ENCODE peak calls at places on chromosome 19, in four cellular contexts. S, Q, O and C are unnamed samples. For H3K27me3, the result is how much of the 10 kb centered on the place peaks cover.

GRCh38 chr19:55552206-55552605 is 6.9 kb upstream of the SBK3 start:
- DNase-seq in S (no peak), Q (no peak), O (no peak), C (no peak)

GRCh38 chr19:996051-996838 is 4.0 kb upstream of the GRIN3B start:
- DNase-seq in O (no peak), S (peak), Q (peak), C (peak)

GRCh38 chr19:16938211-16938610 is 49.4 kb downstream of the F2RL3 start:
- DNase-seq in Q (no peak), O (no peak), S (no peak), C (no peak)

GRCh38 chr19:57905258-57905657 is 11.1 kb downstream of the ZNF417 start:
- DNase-seq in S (no peak), O (no peak), Q (no peak), C (no peak)

GRCh38 chr19:38670921-38671398 is 23.5 kb downstream of the ACTN4 start:
- DNase-seq in Q (no peak), O (no peak), S (no peak), C (no peak)

GRCh38 chr19:15641901-15642491 is 1.3 kb downstream of the CYP4F3 start:
- DNase-seq in O (no peak), S (no peak), Q (no peak), C (no peak)

GRCh38 chr19:38547446-38547845 is 70.3 kb downstream of the MAP4K1 start:
- DNase-seq in O (no peak), S (no peak), Q (no peak), C (no peak)

GRCh38 chr19:19645233-19645870 is 1.9 kb upstream of the GMIP start:
- DNase-seq in O (no peak), S (no peak), Q (no peak), C (no peak)

GRCh38 chr19:33785795-33786194 is 10.9 kb upstream of the KCTD15 start:
- DNase-seq in O (no peak), Q (no peak), S (peak), C (no peak)

GRCh38 chr19:33789344-33789743 is 7.3 kb upstream of the KCTD15 start:
- DNase-seq in O (no peak), Q (no peak), S (no peak), C (no peak)

GRCh38 chr19:33784432-33784831 is 12.2 kb upstream of the KCTD15 start:
- DNase-seq in O (no peak), S (peak), Q (no peak), C (no peak)

DNA sequence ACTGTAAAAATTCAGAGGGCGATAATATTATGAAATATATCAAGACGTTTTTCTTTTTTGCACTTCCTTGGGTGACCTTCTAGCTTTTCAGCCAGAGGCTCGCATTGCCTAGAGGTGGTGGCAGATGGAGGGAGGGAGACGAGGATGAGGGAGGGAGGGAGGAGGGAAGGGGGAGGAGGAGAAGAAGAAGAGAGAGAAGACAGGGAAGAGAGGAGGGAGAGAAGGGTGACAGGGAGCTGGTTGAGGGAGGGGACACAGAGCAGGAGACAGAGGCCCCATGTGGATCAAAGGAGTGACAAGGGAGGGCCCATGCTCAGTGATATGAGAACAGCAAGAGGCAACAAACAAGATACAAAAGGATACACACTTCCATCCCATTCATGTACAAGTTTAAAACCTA is 8.0 kb upstream of the KCTD15 start:
- DNase-seq in S (no peak), O (no peak), Q (no peak), C (no peak)
- H3K27me3 ChIP-seq in S (under half), O (under half), Q (under half), C (under half)

GRCh38 chr19:50647879-50648615 is 1.2 kb upstream of the C19orf81 start:
- DNase-seq in Q (no peak), O (no peak), S (no peak), C (no peak)

GRCh38 chr19:50649433-50650391 is at the start of gene C19orf81:
- DNase-seq in S (peak), O (peak), Q (peak), C (peak)

GRCh38 chr19:50646074-50646807 is 3.0 kb upstream of the C19orf81 start:
- DNase-seq in Q (no peak), O (no peak), S (peak), C (no peak)

GRCh38 chr19:50651174-50651573 is 1.9 kb downstream of the C19orf81 start:
- DNase-seq in Q (no peak), S (no peak), O (no peak), C (no peak)

GRCh38 chr19:50648659-50649058 is 586 bp upstream of the C19orf81 start:
- DNase-seq in O (no peak), Q (no peak), S (no peak), C (no peak)
- H3K56ac ChIP-seq in O (no peak), Q (no peak), S (no peak), C (no peak)

DNA sequence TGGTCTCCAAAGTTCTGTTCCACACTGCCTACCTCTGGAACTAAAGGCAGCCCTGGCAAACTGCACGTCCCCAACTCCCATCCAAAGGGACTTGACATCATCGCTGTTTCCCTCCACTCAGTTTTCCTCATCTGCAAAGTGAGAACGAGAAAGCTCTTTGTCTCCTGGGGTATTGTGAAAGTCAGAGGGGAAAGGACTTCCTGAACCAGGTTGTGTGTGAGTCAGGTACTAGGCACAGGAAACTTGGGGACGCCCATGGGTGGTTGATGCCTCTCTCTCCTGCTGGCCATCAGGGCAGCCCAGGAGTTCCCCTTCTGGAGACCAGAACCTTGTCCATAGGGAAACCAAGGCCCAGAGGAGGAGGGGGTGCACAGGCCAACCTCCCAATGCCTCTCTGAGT is 4.7 kb downstream of the CRLF1 start:
- DNase-seq in O (no peak), Q (no peak), S (no peak), C (no peak)
- H3K27me3 ChIP-seq in O (under half), Q (half or more), S (under half), C (under half)

GRCh38 chr19:35292986-35293732 is 1.2 kb downstream of the MAG start:
- DNase-seq in Q (no peak), O (no peak), S (no peak), C (no peak)

GRCh38 chr19:35294328-35294727 is 2.4 kb downstream of the MAG start:
- DNase-seq in S (no peak), O (no peak), Q (no peak), C (no peak)

GRCh38 chr19:35294859-35295258 is 2.9 kb downstream of the MAG start:
- DNase-seq in Q (no peak), S (no peak), O (no peak), C (no peak)

GRCh38 chr19:35292421-35292820 is 460 bp downstream of the MAG start:
- DNase-seq in S (no peak), O (no peak), Q (no peak), C (no peak)

GRCh38 chr19:35293733-35294309 is 1.9 kb downstream of the MAG start:
- DNase-seq in S (no peak), Q (no peak), O (no peak), C (no peak)
- H3K56ac ChIP-seq in S (no peak), Q (no peak), O (no peak), C (peak)

GRCh38 chr19:56687036-56687435 is 15.5 kb upstream of the ZNF835 start:
- DNase-seq in O (no peak), Q (no peak), S (no peak), C (no peak)

GRCh38 chr19:56690668-56691067 is 19.1 kb upstream of the ZNF835 start:
- DNase-seq in S (no peak), O (no peak), Q (no peak), C (no peak)

GRCh38 chr19:56692496-56692895 is 20.9 kb upstream of the ZNF835 start:
- DNase-seq in O (no peak), S (no peak), Q (no peak), C (peak)

GRCh38 chr19:56689198-56689597 is 17.6 kb upstream of the ZNF835 start:
- DNase-seq in Q (no peak), O (no peak), S (no peak), C (no peak)
- H3K27me3 ChIP-seq in Q (under half), O (under half), S (under half), C (under half)

GRCh38 chr19:30552593-30552992 is 180.4 kb downstream of the ZNF536 start:
- DNase-seq in O (no peak), S (no peak), Q (no peak), C (no peak)

GRCh38 chr19:30556230-30556711 is 184.1 kb downstream of the ZNF536 start:
- DNase-seq in O (peak), S (no peak), Q (no peak), C (peak)

GRCh38 chr19:30555788-30556110 is 183.6 kb downstream of the ZNF536 start:
- DNase-seq in S (no peak), Q (no peak), O (no peak), C (no peak)

GRCh38 chr19:30557212-30557611 is 185.0 kb downstream of the ZNF536 start:
- DNase-seq in O (no peak), Q (no peak), S (no peak), C (no peak)

DNA sequence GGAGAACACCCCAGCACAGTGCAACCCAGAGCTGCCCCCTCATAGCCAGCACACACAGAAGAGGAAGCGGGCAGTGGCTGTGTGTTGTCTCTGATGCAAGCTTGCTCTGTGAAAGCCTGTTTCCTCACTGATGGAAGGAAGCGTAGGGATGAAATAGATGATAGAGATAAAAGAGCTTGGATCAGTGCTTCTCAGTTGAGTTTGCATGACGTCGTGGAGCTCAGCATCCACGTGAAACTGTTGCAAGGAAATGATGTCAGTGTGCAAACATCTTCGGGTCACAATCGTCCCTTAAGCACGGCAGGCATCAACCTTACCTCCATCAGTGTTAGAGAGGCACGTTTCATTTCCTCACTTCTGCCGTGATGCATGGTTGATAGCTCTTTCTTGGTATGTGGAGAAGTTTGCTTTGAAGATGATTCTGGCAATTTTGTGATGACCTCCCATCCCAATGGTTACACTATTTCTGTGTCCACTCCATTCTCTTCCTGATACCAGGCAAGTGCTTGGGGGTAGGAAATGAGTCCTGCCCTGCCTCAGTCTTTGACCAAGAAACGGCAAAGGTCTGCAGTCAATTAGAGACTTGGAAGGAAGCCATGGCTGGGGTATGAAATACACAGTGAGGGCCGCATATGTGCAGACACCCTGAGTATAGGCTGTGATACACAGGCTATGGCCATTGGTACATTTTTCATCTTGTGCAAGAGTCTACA is 183.0 kb downstream of the ZNF536 start:
- DNase-seq in O (no peak), S (no peak), Q (no peak), C (peak)
- H3K56ac ChIP-seq in O (no peak), S (no peak), Q (no peak), C (no peak)

GRCh38 chr19:2235396-2236284 is 489 bp downstream of the PLEKHJ1 start:
- DNase-seq in O (no peak), Q (peak), S (no peak), C (peak)

GRCh38 chr19:2237869-2238153 is 1.2 kb downstream of the SF3A2 start:
- DNase-seq in Q (no peak), S (no peak), O (no peak), C (no peak)

GRCh38 chr19:2236285-2237050 is at the start of the genes PLEKHJ1 and SF3A2:
- DNase-seq in Q (peak), S (peak), O (peak), C (peak)

GRCh38 chr19:2239173-2239572 is 2.5 kb downstream of the SF3A2 start:
- DNase-seq in Q (no peak), S (no peak), O (no peak), C (no peak)

GRCh38 chr19:2237051-2237868 is 636 bp downstream of the SF3A2 start:
- DNase-seq in S (no peak), Q (no peak), O (no peak), C (no peak)
- H3K27me3 ChIP-seq in S (under half), Q (under half), O (under half), C (under half)

GRCh38 chr19:4208385-4209094 is 20.8 kb upstream of the EBI3 start:
- DNase-seq in S (peak), O (peak), Q (peak), C (peak)
- H3K56ac ChIP-seq in S (no peak), O (no peak), Q (no peak), C (no peak)